ENCODE peak calls at places on chromosomes 16 and 17, in six cellular contexts. C is HCT116, G is K562, E is H1, H is GM12878, N is HepG2. P is an unnamed sample.

GRCh38 chr17:75069783-75070182 is 18.0 kb upstream of the SLC16A5 start:
- DNase-seq in C (no peak), G (no peak), E (no peak), H (no peak), N (no peak), P (peak; percentile 58)

GRCh38 chr16:65524997-65525396 is 403.1 kb upstream of the CDH11 start:
- DNase-seq in C (no peak), G (no peak), E (no peak), H (no peak), N (no peak), P (no peak)

GRCh38 chr16:54193656-54194007 is 93.0 kb downstream of the IRX3 start:
- DNase-seq in C (peak; percentile 59), G (peak; percentile 75), E (peak; percentile 95), H (peak; percentile 4), N (peak; percentile 58), P (peak; percentile 90)

GRCh38 chr17:19248923-19249574 is 11.9 kb downstream of the EPN2 start:
- DNase-seq in C (no peak), G (no peak), E (no peak), H (no peak), N (no peak), P (no peak)

GRCh38 chr17:81460856-81461460 is 51.6 kb downstream of the ACTG1 start:
- DNase-seq in C (no peak), G (peak; percentile 88), E (no peak), H (no peak), N (no peak), P (no peak)

GRCh38 chr16:10897134-10897533 is 20.1 kb downstream of the CIITA start:
- DNase-seq in C (no peak), G (no peak), E (no peak), H (no peak), N (no peak), P (no peak)

GRCh38 chr16:83095926-83096692 is 469.3 kb downstream of the CDH13 start:
- DNase-seq in C (no peak), G (no peak), E (no peak), H (no peak), N (no peak), P (no peak)

GRCh38 chr16:57069053-57069452 is 23.3 kb upstream of the CPNE2 start:
- DNase-seq in C (no peak), G (no peak), E (no peak), H (no peak), N (no peak), P (no peak)

GRCh38 chr17:21036361-21036881 is 6.4 kb downstream of the USP22 start:
- DNase-seq in C (no peak), G (no peak), E (no peak), H (no peak), N (no peak), P (no peak)

GRCh38 chr16:760498-761343 is at the start of gene MSLN:
- DNase-seq in C (peak; percentile 67), G (no peak), E (no peak), H (no peak), N (peak; percentile 61), P (no peak)

GRCh38 chr16:48531011-48531962 is 78.7 kb downstream of the N4BP1 start:
- DNase-seq in C (no peak), G (no peak), E (no peak), H (no peak), N (no peak), P (peak; percentile 87)

GRCh38 chr16:3488801-3489200 is 6.5 kb downstream of the C16orf90 start:
- DNase-seq in C (no peak), G (no peak), E (no peak), H (no peak), N (no peak), P (no peak)

GRCh38 chr17:39794249-39794970 is 56.7 kb downstream of the GRB7 start:
- DNase-seq in C (no peak), G (no peak), E (no peak), H (peak; percentile 95), N (no peak), P (no peak)

GRCh38 chr17:30600830-30601494 is 123.8 kb downstream of the GOSR1 start:
- DNase-seq in C (no peak), G (no peak), E (no peak), H (no peak), N (no peak), P (peak; percentile 55)

GRCh38 chr16:65392831-65393565 is 271.1 kb upstream of the CDH11 start:
- DNase-seq in C (no peak), G (no peak), E (no peak), H (no peak), N (no peak), P (no peak)

GRCh38 chr17:29007456-29008455 is 1.9 kb upstream of the SEZ6 start:
- DNase-seq in C (peak; percentile 21), G (no peak), E (no peak), H (no peak), N (no peak), P (no peak)

GRCh38 chr17:67995568-67996191 is 589 bp downstream of the C17orf58 start:
- DNase-seq in C (no peak), G (no peak), E (peak; percentile 66), H (no peak), N (no peak), P (peak; percentile 81)

GRCh38 chr17:28963212-28963611 is 11.9 kb upstream of the PHF12 start:
- DNase-seq in C (no peak), G (no peak), E (no peak), H (no peak), N (no peak), P (no peak)

GRCh38 chr16:30794634-30795033 is 7.6 kb upstream of the ZNF629 start:
- DNase-seq in C (no peak), G (no peak), E (no peak), H (no peak), N (no peak), P (no peak)

GRCh38 chr17:27473748-27474609 is 17.7 kb downstream of the KSR1 start:
- DNase-seq in C (no peak), G (peak; percentile 80), E (no peak), H (peak; percentile 97), N (no peak), P (no peak)

GRCh38 chr17:68134046-68134637 is 98.6 kb downstream of the KPNA2 start:
- DNase-seq in C (no peak), G (no peak), E (no peak), H (no peak), N (no peak), P (no peak)

GRCh38 chr16:66254106-66254505 is 112.4 kb upstream of the CDH5 start:
- DNase-seq in C (no peak), G (no peak), E (no peak), H (no peak), N (no peak), P (no peak)

GRCh38 chr17:76506408-76507328 is 5.4 kb upstream of the RHBDF2 start:
- DNase-seq in C (peak; percentile 60), G (peak; percentile 85), E (peak; percentile 99), H (peak; percentile 40), N (peak; percentile 69), P (peak; percentile 95)

GRCh38 chr16:68288252-68288650 is 22.5 kb downstream of the SLC7A6OS start:
- DNase-seq in C (no peak), G (no peak), E (no peak), H (no peak), N (no peak), P (no peak)

GRCh38 chr17:49224997-49225337 is 5.6 kb downstream of the PHOSPHO1 start:
- DNase-seq in C (no peak), G (no peak), E (no peak), H (no peak), N (no peak), P (no peak)
- TF ChIP-seq CTCF in C (no peak), G (no peak), E (no peak), H (no peak), N (no peak), P (no peak)

GRCh38 chr17:967122-967521 is 12.5 kb downstream of the NXN start:
- DNase-seq in C (no peak), G (no peak), E (no peak), H (no peak), N (no peak), P (no peak)

GRCh38 chr17:970388-970768 is 9.2 kb downstream of the NXN start:
- DNase-seq in C (no peak), G (no peak), E (no peak), H (no peak), N (no peak), P (no peak)

GRCh38 chr17:969767-970387 is 9.7 kb downstream of the NXN start:
- DNase-seq in C (peak; percentile 66), G (no peak), E (no peak), H (no peak), N (no peak), P (peak; percentile 28)

GRCh38 chr17:965311-965989 is 14.1 kb downstream of the NXN start:
- DNase-seq in C (no peak), G (no peak), E (no peak), H (no peak), N (no peak), P (no peak)

GRCh38 chr17:968812-969766 is 10.5 kb downstream of the NXN start:
- DNase-seq in C (peak; percentile 62), G (no peak), E (no peak), H (no peak), N (no peak), P (peak; percentile 34)
- TF ChIP-seq YY1 in C (no peak), G (no peak), E (no peak), H (no peak), N (no peak), P (no peak)

GRCh38 chr16:12215302-12216105 is 239.0 kb downstream of the SNX29 start:
- DNase-seq in C (no peak), G (no peak), E (peak; percentile 67), H (no peak), N (peak; percentile 36), P (peak; percentile 41)
- TF ChIP-seq CTCF in C (peak; percentile 46), G (peak; percentile 29), E (peak; percentile 90), H (peak; percentile 17), N (peak; percentile 80), P (peak; percentile 37)

GRCh38 chr16:28863929-28864886 is 565 bp downstream of the SH2B1 start:
- DNase-seq in C (no peak), G (peak; percentile 84), E (no peak), H (no peak), N (no peak), P (peak; percentile 60)
- TF ChIP-seq YY1 in C (no peak), G (peak; percentile 12), E (no peak), H (no peak), N (no peak), P (no peak)

P was measured in SK-N-SH.